ENCODE peak calls at places on chromosomes 5 and 9, in six cellular contexts. Y is cardiac septum; V is fibroblast of pulmonary artery; H is A673; L is naive thymus-derived CD8-positive, alpha-beta T cell; E is CD8-positive, alpha-beta T cell. F is an unnamed sample.

GRCh38 chr5:62044989-62045388 is 261.0 kb upstream of the KIF2A start:
- DNase-seq in Y (no peak), V (no peak), H (no peak), L (no peak), E (no peak), F (no peak)

GRCh38 chr5:154968953-154969352 is 28.1 kb downstream of the MRPL22 start:
- DNase-seq in Y (no peak), V (no peak), H (no peak), L (no peak), E (no peak), F (no peak)

GRCh38 chr5:15929616-15930303 is 249.8 kb downstream of the MARCHF11 start:
- DNase-seq in Y (no peak), V (peak), H (no peak), L (no peak), E (no peak), F (no peak)

GRCh38 chr9:4894076-4894475 is 91.0 kb upstream of the JAK2 start:
- DNase-seq in Y (no peak), V (peak), H (no peak), L (no peak), E (no peak), F (no peak)

GRCh38 chr9:92638621-92639101 is 31.3 kb downstream of the IPPK start:
- DNase-seq in Y (no peak), V (no peak), H (no peak), L (no peak), E (no peak), F (no peak)

GRCh38 chr9:89022071-89022721 is 30.9 kb downstream of the S1PR3 start:
- DNase-seq in Y (no peak), V (peak), H (no peak), L (no peak), E (no peak), F (no peak)

GRCh38 chr9:84173961-84174360 is 166.6 kb downstream of the SLC28A3 start:
- DNase-seq in Y (no peak), V (no peak), H (no peak), L (no peak), E (no peak), F (no peak)

GRCh38 chr9:112224401-112225289 is 49.5 kb upstream of the SUSD1 start:
- DNase-seq in Y (no peak), V (peak), H (no peak), L (no peak), E (no peak), F (no peak)

GRCh38 chr9:137045294-137046093 is 483 bp downstream of the NPDC1 start:
- DNase-seq in Y (no peak), V (peak), H (peak), L (no peak), E (no peak), F (no peak)

GRCh38 chr9:85536076-85536475 is 205.7 kb downstream of the AGTPBP1 start:
- DNase-seq in Y (no peak), V (peak), H (peak), L (no peak), E (no peak), F (no peak)

GRCh38 chr5:33781286-33781685 is 110.5 kb downstream of the ADAMTS12 start:
- DNase-seq in Y (no peak), V (peak), H (no peak), L (no peak), E (no peak), F (no peak)

GRCh38 chr9:83296123-83296522 is 233.2 kb upstream of the RASEF start:
- DNase-seq in Y (no peak), V (no peak), H (no peak), L (no peak), E (no peak), F (no peak)

GRCh38 chr5:34866989-34867471 is 28.1 kb downstream of the TTC23L start:
- DNase-seq in Y (no peak), V (no peak), H (no peak), L (no peak), E (no peak), F (no peak)

GRCh38 chr5:137137013-137137632 is 362.0 kb downstream of the SPOCK1 start:
- DNase-seq in Y (no peak), V (peak), H (no peak), L (no peak), E (no peak), F (no peak)

GRCh38 chr5:132281856-132282614 is 12.2 kb upstream of the SLC22A4 start:
- DNase-seq in Y (no peak), V (no peak), H (no peak), L (no peak), E (no peak), F (no peak)

GRCh38 chr9:105449081-105449480 is 1.2 kb downstream of the FSD1L start:
- DNase-seq in Y (no peak), V (no peak), H (no peak), L (no peak), E (no peak), F (no peak)

GRCh38 chr9:105510024-105510423 is 47.9 kb upstream of the FKTN start:
- DNase-seq in Y (no peak), V (peak), H (peak), L (no peak), E (no peak), F (no peak)

GRCh38 chr9:95139121-95139520 is 178.4 kb downstream of the FANCC start:
- DNase-seq in Y (no peak), V (no peak), H (no peak), L (no peak), E (no peak), F (no peak)

GRCh38 chr5:171826132-171826531 is 40.5 kb downstream of the SMIM23 start:
- DNase-seq in Y (no peak), V (no peak), H (no peak), L (no peak), E (no peak), F (no peak)

GRCh38 chr5:140672455-140673186 is 755 bp downstream of the DND1 start:
- DNase-seq in Y (no peak), V (peak), H (no peak), L (no peak), E (no peak), F (no peak)

GRCh38 chr5:148653840-148654781 is at the start of gene HTR4:
- DNase-seq in Y (no peak), V (no peak), H (no peak), L (no peak), E (no peak), F (no peak)

GRCh38 chr5:9423611-9424010 is 122.3 kb downstream of the SEMA5A start:
- DNase-seq in Y (no peak), V (no peak), H (no peak), L (no peak), E (no peak), F (no peak)

GRCh38 chr5:16784843-16785791 is 151.0 kb downstream of the MYO10 start:
- DNase-seq in Y (no peak), V (peak), H (no peak), L (no peak), E (no peak), F (no peak)

GRCh38 chr9:7216004-7216821 is 458.4 kb downstream of the KDM4C start:
- DNase-seq in Y (no peak), V (peak), H (no peak), L (no peak), E (no peak), F (no peak)

GRCh38 chr9:20593551-20593950 is 28.7 kb downstream of the MLLT3 start:
- DNase-seq in Y (no peak), V (peak), H (peak), L (no peak), E (no peak), F (no peak)

GRCh38 chr9:97688654-97689053 is 8.5 kb downstream of the XPA start:
- DNase-seq in Y (no peak), V (no peak), H (no peak), L (no peak), E (no peak), F (no peak)

GRCh38 chr5:147522435-147522834 is 12.6 kb upstream of the DPYSL3 start:
- DNase-seq in Y (no peak), V (peak), H (peak), L (no peak), E (no peak), F (no peak)

GRCh38 chr5:100691545-100691944 is 156.4 kb downstream of the FAM174A start:
- DNase-seq in Y (no peak), V (peak), H (no peak), L (no peak), E (no peak), F (no peak)

GRCh38 chr5:53035868-53036381 is 46.8 kb downstream of the ITGA2 start:
- DNase-seq in Y (no peak), V (peak), H (peak), L (no peak), E (no peak), F (no peak)

GRCh38 chr9:105344283-105344682 is 99.8 kb downstream of the SLC44A1 start:
- DNase-seq in Y (no peak), V (peak), H (no peak), L (no peak), E (no peak), F (no peak)

GRCh38 chr5:141512390-141513020 is 23.6 kb downstream of the PCDHGC5 start:
- DNase-seq in Y (peak), V (peak), H (peak), L (peak), E (peak), F (no peak)

F was measured in iPS DF 6.9.